ENCODE peak calls at places on chromosome 11, in four cellular contexts. H is suprapubic skin, L is HepG2, E is spleen. P is an unnamed sample.

GRCh38 chr11:100929377-100929776 is 200.2 kb downstream of the PGR start:
- DNase-seq in E (no peak), H (no peak), L (no peak), P (no peak)

GRCh38 chr11:74532496-74533246 is 39.1 kb upstream of the LIPT2 start:
- DNase-seq in L (no peak), E (no peak), H (no peak), P (no peak)

GRCh38 chr11:130999992-131000770 is 83.9 kb upstream of the SNX19 start:
- DNase-seq in H (no peak), E (no peak), L (peak; percentile 75), P (no peak)

GRCh38 chr11:109040303-109040702 is 375.4 kb downstream of the DDX10 start:
- DNase-seq in L (peak; percentile 30), H (no peak), E (no peak), P (no peak)

GRCh38 chr11:125883375-125883774 is 4.1 kb upstream of the HYLS1 start:
- DNase-seq in H (no peak), L (no peak), E (no peak), P (peak; percentile 52)

GRCh38 chr11:46212720-46213119 is 64.7 kb upstream of the CREB3L1 start:
- DNase-seq in L (no peak), E (no peak), H (no peak), P (no peak)

GRCh38 chr11:45652781-45653180 is 12.6 kb downstream of the CHST1 start:
- DNase-seq in E (no peak), H (peak; percentile 24), L (no peak), P (no peak)

GRCh38 chr11:95684701-95685100 is 104.9 kb downstream of the FAM76B start:
- DNase-seq in E (no peak), H (no peak), L (no peak), P (no peak)

GRCh38 chr11:45110562-45110961 is 35.9 kb upstream of the PRDM11 start:
- DNase-seq in H (no peak), L (peak; percentile 72), E (no peak), P (peak; percentile 48)

GRCh38 chr11:113385749-113386148 is 1.8 kb upstream of the ANKK1 start:
- DNase-seq in E (no peak), H (no peak), L (no peak), P (no peak)

GRCh38 chr11:73939096-73939495 is 11.7 kb upstream of the DNAJB13 start:
- DNase-seq in H (no peak), L (no peak), E (no peak), P (no peak)

GRCh38 chr11:62547691-62548281 is 1.2 kb upstream of the AHNAK start:
- DNase-seq in H (no peak), E (no peak), L (peak; percentile 81), P (peak; percentile 51)

GRCh38 chr11:85752890-85753581 is 57.9 kb downstream of the SYTL2 start:
- DNase-seq in E (peak; percentile 80), H (no peak), L (no peak), P (peak; percentile 49)

GRCh38 chr11:113643701-113644100 is 62.4 kb downstream of the TMPRSS5 start:
- DNase-seq in H (no peak), L (no peak), E (no peak), P (no peak)

GRCh38 chr11:46981429-46981828 is 44.9 kb downstream of the CSTPP1 start:
- DNase-seq in H (no peak), E (no peak), L (no peak), P (no peak)

GRCh38 chr11:72024073-72024749 is 25.5 kb downstream of the IL18BP start:
- DNase-seq in E (no peak), L (no peak), H (no peak), P (no peak)

GRCh38 chr11:16985297-16985696 is 28.9 kb downstream of the PLEKHA7 start:
- DNase-seq in H (no peak), L (peak; percentile 74), E (no peak), P (peak; percentile 51)

GRCh38 chr11:34327804-34328631 is 29.8 kb downstream of the ABTB2 start:
- DNase-seq in H (no peak), L (no peak), E (no peak), P (no peak)

GRCh38 chr11:32870676-32871075 is 21.9 kb upstream of the QSER1 start:
- DNase-seq in L (no peak), E (no peak), H (no peak), P (no peak)

GRCh38 chr11:62542750-62543567 is 3.6 kb downstream of the AHNAK start:
- DNase-seq in E (peak; percentile 95), H (peak; percentile 92), L (no peak), P (peak; percentile 80)

GRCh38 chr11:20274031-20274430 is 89.5 kb upstream of the HTATIP2 start:
- DNase-seq in E (no peak), L (no peak), H (no peak), P (no peak)

GRCh38 chr11:34243620-34244493 is 114.0 kb downstream of the ABTB2 start:
- DNase-seq in L (no peak), E (no peak), H (no peak), P (peak; percentile 56)

GRCh38 chr11:109939176-109939810 is 153.9 kb upstream of the ZC3H12C start:
- DNase-seq in E (no peak), L (peak; percentile 54), H (no peak), P (no peak)

GRCh38 chr11:43689167-43689566 is 8.6 kb downstream of the HSD17B12 start:
- DNase-seq in E (no peak), H (no peak), L (no peak), P (no peak)

GRCh38 chr11:57391111-57391510 is 661 bp upstream of the PRG2 start:
- DNase-seq in H (no peak), E (no peak), L (no peak), P (no peak)

GRCh38 chr11:23569547-23569946 is 709.3 kb upstream of the CCDC179 start:
- DNase-seq in E (no peak), H (no peak), L (no peak), P (no peak)

GRCh38 chr11:99513368-99513767 is 492.6 kb downstream of the CNTN5 start:
- DNase-seq in H (no peak), L (no peak), E (no peak), P (no peak)

GRCh38 chr11:15945726-15946125 is 410.6 kb downstream of the SOX6 start:
- DNase-seq in E (no peak), H (no peak), L (no peak), P (no peak)

GRCh38 chr11:62602141-62603071 is 741 bp upstream of the MTA2 start:
- DNase-seq in L (no peak), E (peak; percentile 91), H (peak; percentile 88), P (peak; percentile 65)

GRCh38 chr11:2791521-2792375 is 92.0 kb upstream of the KCNQ1OT1 start:
- DNase-seq in H (peak; percentile 79), E (peak; percentile 81), L (no peak), P (peak; percentile 61)

DNA sequence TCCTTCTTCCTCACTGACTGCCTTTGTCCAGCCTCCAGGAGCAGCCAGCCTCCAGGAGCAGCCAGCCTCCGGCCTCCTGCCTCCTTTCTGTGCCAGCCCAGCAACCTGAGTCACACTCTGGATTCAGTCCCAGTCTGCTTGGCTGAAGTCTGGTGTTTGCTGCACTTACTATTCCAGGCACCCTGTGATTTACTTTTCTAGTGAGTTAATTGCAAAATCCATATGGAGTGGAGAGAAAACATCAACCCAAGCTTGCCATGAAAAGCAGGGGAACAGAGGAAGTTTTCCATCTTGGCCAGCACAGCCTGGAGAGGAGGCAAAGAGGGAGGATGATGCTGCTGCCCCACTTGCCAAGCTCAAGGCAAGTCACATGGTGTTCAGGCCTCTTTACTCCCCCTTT is 400.5 kb downstream of the TENM4 start:
- DNase-seq in E (no peak), H (no peak), L (no peak), P (no peak)
- TF ChIP-seq CTCF in E (no peak), H (no peak), L (no peak), P (no peak)

GRCh38 chr11:103608566-103608965 is 427.9 kb upstream of the DDI1 start:
- DNase-seq in H (no peak), L (no peak), E (no peak), P (no peak)
- TF ChIP-seq POLR2A in H (no peak), L (no peak), E (no peak), P (no peak)

GRCh38 chr11:117096973-117097566 is 1.2 kb downstream of the SIK3 start:
- DNase-seq in E (no peak), H (no peak), L (no peak), P (no peak)

GRCh38 chr11:117094776-117095175 is 3.5 kb downstream of the SIK3 start:
- DNase-seq in H (no peak), L (no peak), E (no peak), P (no peak)

GRCh38 chr11:117097567-117098268 is 510 bp downstream of the SIK3 start:
- DNase-seq in L (no peak), E (no peak), H (peak; percentile 83), P (peak; percentile 35)

GRCh38 chr11:117095301-117096139 is 2.7 kb downstream of the SIK3 start:
- DNase-seq in L (peak; percentile 82), H (no peak), E (no peak), P (no peak)

DNA sequence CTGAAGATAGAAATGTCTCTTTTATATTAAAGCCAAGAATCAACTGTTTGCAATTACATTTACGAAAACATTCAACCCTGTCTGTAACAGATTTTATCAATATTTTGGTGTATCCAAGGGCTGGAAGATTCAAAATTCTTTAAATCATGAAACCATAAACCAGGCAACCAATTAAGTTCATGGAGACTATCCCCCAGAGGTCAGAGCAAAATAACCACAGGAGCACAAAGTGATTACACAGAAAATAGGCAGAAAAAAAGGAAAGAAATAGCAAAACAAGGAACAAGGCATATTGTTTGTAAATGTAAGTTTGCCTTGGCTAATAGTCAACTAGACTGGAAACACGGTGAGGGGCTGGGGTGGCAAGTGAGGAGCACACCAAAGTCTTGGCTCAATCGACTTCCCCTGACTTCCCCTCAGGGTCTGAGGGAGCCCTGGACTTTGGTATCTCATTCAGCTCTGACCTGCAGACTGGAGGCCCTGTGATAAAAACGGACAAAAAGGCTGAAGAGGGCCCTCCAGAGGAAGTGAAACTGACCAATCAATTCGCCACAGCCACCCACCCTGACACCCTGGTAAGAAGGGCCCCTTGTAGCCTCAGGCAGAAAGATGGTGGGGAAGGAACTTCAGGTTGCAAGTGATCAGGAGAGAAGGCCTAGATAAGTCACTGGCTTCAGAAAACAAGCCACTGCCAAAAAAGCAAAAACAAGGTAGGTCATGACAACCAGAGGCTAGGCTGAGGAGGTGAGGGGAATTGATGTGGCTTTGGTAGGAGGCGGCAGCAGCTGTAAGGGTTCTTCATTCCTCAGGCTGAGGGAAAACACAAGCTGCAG is 1.9 kb downstream of the SIK3 start:
- DNase-seq in L (peak; percentile 78), E (no peak), H (no peak), P (no peak)
- TF ChIP-seq POLR2AphosphoS5 in L (peak; percentile 21), E (no peak), H (no peak), P (no peak)

DNA sequence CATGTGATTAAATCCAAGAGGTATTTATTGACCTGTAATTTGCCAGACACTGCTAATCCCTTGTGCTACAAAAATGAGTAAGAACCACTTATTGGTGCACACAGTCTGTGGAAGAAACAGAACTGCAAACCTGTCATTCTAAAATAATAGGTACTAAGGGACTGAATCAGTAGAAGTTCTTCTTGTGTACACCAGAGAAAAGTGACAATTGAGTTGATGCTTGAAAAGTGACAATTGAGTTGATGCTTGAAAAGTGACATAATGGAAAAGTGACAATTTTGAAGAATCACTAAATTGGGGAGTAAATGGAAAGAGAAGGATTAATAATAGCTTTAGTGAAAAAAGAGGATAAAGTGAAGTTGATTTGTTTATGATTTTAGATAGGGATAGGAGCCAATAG is 56.4 kb downstream of the DKK3 start:
- DNase-seq in E (no peak), L (no peak), H (no peak), P (no peak)
- TF ChIP-seq CTCF in E (no peak), L (no peak), H (no peak), P (no peak)

P was measured in stomach.